ENCODE peak calls at places on chromosomes 4 and X, in five cellular contexts. One of them, this sample, is unnamed.

GRCh38 chr4:119632216-119632615 is 3.6 kb upstream of the PDE5A start:
- DNase-seq in astrocyte of the spinal cord: peak; percentile 53
- DNase-seq in GM20000: no peak
- DNase-seq in activated CD8-positive, alpha-beta T cell treated with anti-CD3 and anti-CD28 coated beads for 36 hours: no peak
- DNase-seq in NB4: no peak
- DNase-seq in this sample: no peak

GRCh38 chrX:9670136-9670905 is 95.3 kb downstream of the GPR143 start:
- DNase-seq in astrocyte of the spinal cord: peak; percentile 33
- DNase-seq in GM20000: no peak
- DNase-seq in activated CD8-positive, alpha-beta T cell treated with anti-CD3 and anti-CD28 coated beads for 36 hours: no peak
- DNase-seq in NB4: no peak
- DNase-seq in this sample: no peak

GRCh38 chr4:66052426-66052825 is 382.1 kb upstream of the EPHA5 start:
- DNase-seq in astrocyte of the spinal cord: peak; percentile 43
- DNase-seq in GM20000: no peak
- DNase-seq in activated CD8-positive, alpha-beta T cell treated with anti-CD3 and anti-CD28 coated beads for 36 hours: no peak
- DNase-seq in NB4: no peak
- DNase-seq in this sample: no peak

GRCh38 chrX:100944601-100945000 is 15.9 kb upstream of the XKRX start:
- DNase-seq in astrocyte of the spinal cord: peak; percentile 5
- DNase-seq in GM20000: no peak
- DNase-seq in activated CD8-positive, alpha-beta T cell treated with anti-CD3 and anti-CD28 coated beads for 36 hours: no peak
- DNase-seq in NB4: no peak
- DNase-seq in this sample: no peak

GRCh38 chrX:24153175-24153795 is 3.8 kb downstream of the ZFX start:
- DNase-seq in astrocyte of the spinal cord: no peak
- DNase-seq in GM20000: no peak
- DNase-seq in activated CD8-positive, alpha-beta T cell treated with anti-CD3 and anti-CD28 coated beads for 36 hours: no peak
- DNase-seq in NB4: peak; percentile 75
- DNase-seq in this sample: no peak

GRCh38 chr4:8232748-8233147 is 33.7 kb downstream of the SH3TC1 start:
- DNase-seq in astrocyte of the spinal cord: no peak
- DNase-seq in GM20000: no peak
- DNase-seq in activated CD8-positive, alpha-beta T cell treated with anti-CD3 and anti-CD28 coated beads for 36 hours: no peak
- DNase-seq in NB4: no peak
- DNase-seq in this sample: no peak

GRCh38 chrX:149453030-149453429 is 52.1 kb downstream of the IDS start:
- DNase-seq in astrocyte of the spinal cord: peak; percentile 25
- DNase-seq in GM20000: no peak
- DNase-seq in activated CD8-positive, alpha-beta T cell treated with anti-CD3 and anti-CD28 coated beads for 36 hours: no peak
- DNase-seq in NB4: no peak
- DNase-seq in this sample: no peak

GRCh38 chr4:94880976-94881375 is 123.2 kb downstream of the BMPR1B start:
- DNase-seq in astrocyte of the spinal cord: peak; percentile 50
- DNase-seq in GM20000: no peak
- DNase-seq in activated CD8-positive, alpha-beta T cell treated with anti-CD3 and anti-CD28 coated beads for 36 hours: no peak
- DNase-seq in NB4: no peak
- DNase-seq in this sample: no peak

GRCh38 chr4:6054162-6054922 is 36.1 kb upstream of the C4orf50 start:
- DNase-seq in astrocyte of the spinal cord: no peak
- DNase-seq in GM20000: no peak
- DNase-seq in activated CD8-positive, alpha-beta T cell treated with anti-CD3 and anti-CD28 coated beads for 36 hours: no peak
- DNase-seq in NB4: no peak
- DNase-seq in this sample: no peak

GRCh38 chrX:53239474-53239873 is 14.5 kb upstream of the KDM5C start:
- DNase-seq in astrocyte of the spinal cord: no peak
- DNase-seq in GM20000: peak; percentile 44
- DNase-seq in activated CD8-positive, alpha-beta T cell treated with anti-CD3 and anti-CD28 coated beads for 36 hours: peak; percentile 71
- DNase-seq in NB4: peak; percentile 56
- DNase-seq in this sample: no peak

GRCh38 chr4:38130884-38131283 is 170.7 kb downstream of the PTTG2 start:
- DNase-seq in astrocyte of the spinal cord: no peak
- DNase-seq in GM20000: no peak
- DNase-seq in activated CD8-positive, alpha-beta T cell treated with anti-CD3 and anti-CD28 coated beads for 36 hours: no peak
- DNase-seq in NB4: no peak
- DNase-seq in this sample: no peak

GRCh38 chrX:36916941-36917340 is 91.2 kb upstream of the FAM47C start:
- DNase-seq in astrocyte of the spinal cord: no peak
- DNase-seq in GM20000: no peak
- DNase-seq in activated CD8-positive, alpha-beta T cell treated with anti-CD3 and anti-CD28 coated beads for 36 hours: no peak
- DNase-seq in NB4: no peak
- DNase-seq in this sample: no peak

GRCh38 chr4:134518574-134519217 is 317.1 kb upstream of the PABPC4L start:
- DNase-seq in astrocyte of the spinal cord: no peak
- DNase-seq in GM20000: no peak
- DNase-seq in activated CD8-positive, alpha-beta T cell treated with anti-CD3 and anti-CD28 coated beads for 36 hours: no peak
- DNase-seq in NB4: peak; percentile 7
- DNase-seq in this sample: no peak

GRCh38 chr4:99763635-99764101 is 53.0 kb upstream of the DAPP1 start:
- DNase-seq in astrocyte of the spinal cord: peak; percentile 95
- DNase-seq in GM20000: no peak
- DNase-seq in activated CD8-positive, alpha-beta T cell treated with anti-CD3 and anti-CD28 coated beads for 36 hours: peak; percentile 13
- DNase-seq in NB4: peak; percentile 16
- DNase-seq in this sample: no peak

GRCh38 chrX:14832591-14832990 is 40.3 kb downstream of the FANCB start:
- DNase-seq in astrocyte of the spinal cord: peak; percentile 27
- DNase-seq in GM20000: no peak
- DNase-seq in activated CD8-positive, alpha-beta T cell treated with anti-CD3 and anti-CD28 coated beads for 36 hours: no peak
- DNase-seq in NB4: no peak
- DNase-seq in this sample: no peak

GRCh38 chrX:11908371-11908770 is 150.3 kb downstream of the MSL3 start:
- DNase-seq in astrocyte of the spinal cord: peak; percentile 12
- DNase-seq in GM20000: peak; percentile 21
- DNase-seq in activated CD8-positive, alpha-beta T cell treated with anti-CD3 and anti-CD28 coated beads for 36 hours: peak; percentile 34
- DNase-seq in NB4: peak; percentile 25
- DNase-seq in this sample: peak; percentile 11

GRCh38 chr4:68883870-68884269 is 67.7 kb downstream of the UGT2A3 start:
- DNase-seq in astrocyte of the spinal cord: no peak
- DNase-seq in GM20000: no peak
- DNase-seq in activated CD8-positive, alpha-beta T cell treated with anti-CD3 and anti-CD28 coated beads for 36 hours: no peak
- DNase-seq in NB4: no peak
- DNase-seq in this sample: no peak

GRCh38 chr4:26175905-26176304 is 144.9 kb upstream of the RBPJ start:
- DNase-seq in astrocyte of the spinal cord: no peak
- DNase-seq in GM20000: no peak
- DNase-seq in activated CD8-positive, alpha-beta T cell treated with anti-CD3 and anti-CD28 coated beads for 36 hours: no peak
- DNase-seq in NB4: no peak
- DNase-seq in this sample: no peak

GRCh38 chr4:2299794-2300193 is 37.9 kb upstream of the MXD4 start:
- DNase-seq in astrocyte of the spinal cord: no peak
- DNase-seq in GM20000: no peak
- DNase-seq in activated CD8-positive, alpha-beta T cell treated with anti-CD3 and anti-CD28 coated beads for 36 hours: no peak
- DNase-seq in NB4: no peak
- DNase-seq in this sample: no peak

GRCh38 chrX:32948130-32948529 is 263.2 kb downstream of the DMD start:
- DNase-seq in astrocyte of the spinal cord: no peak
- DNase-seq in GM20000: no peak
- DNase-seq in activated CD8-positive, alpha-beta T cell treated with anti-CD3 and anti-CD28 coated beads for 36 hours: no peak
- DNase-seq in NB4: no peak
- DNase-seq in this sample: no peak

GRCh38 chr4:13989496-13989895 is 362.0 kb upstream of the BOD1L1 start:
- DNase-seq in astrocyte of the spinal cord: no peak
- DNase-seq in GM20000: no peak
- DNase-seq in activated CD8-positive, alpha-beta T cell treated with anti-CD3 and anti-CD28 coated beads for 36 hours: no peak
- DNase-seq in NB4: no peak
- DNase-seq in this sample: no peak

GRCh38 chr4:110632506-110633357 is 9.9 kb upstream of the PITX2 start:
- DNase-seq in astrocyte of the spinal cord: no peak
- DNase-seq in GM20000: peak; percentile 34
- DNase-seq in activated CD8-positive, alpha-beta T cell treated with anti-CD3 and anti-CD28 coated beads for 36 hours: no peak
- DNase-seq in NB4: no peak
- DNase-seq in this sample: no peak

GRCh38 chrX:148146121-148146520 is 165.0 kb downstream of the FMR1NB start:
- DNase-seq in astrocyte of the spinal cord: no peak
- DNase-seq in GM20000: no peak
- DNase-seq in activated CD8-positive, alpha-beta T cell treated with anti-CD3 and anti-CD28 coated beads for 36 hours: no peak
- DNase-seq in NB4: no peak
- DNase-seq in this sample: no peak

GRCh38 chrX:71604141-71604540 is 14.2 kb downstream of the CXCR3 start:
- DNase-seq in astrocyte of the spinal cord: peak; percentile 8
- DNase-seq in GM20000: no peak
- DNase-seq in activated CD8-positive, alpha-beta T cell treated with anti-CD3 and anti-CD28 coated beads for 36 hours: no peak
- DNase-seq in NB4: no peak
- DNase-seq in this sample: no peak

GRCh38 chr4:114398386-114398785 is 200.2 kb upstream of the UGT8 start:
- DNase-seq in astrocyte of the spinal cord: no peak
- DNase-seq in GM20000: no peak
- DNase-seq in activated CD8-positive, alpha-beta T cell treated with anti-CD3 and anti-CD28 coated beads for 36 hours: no peak
- DNase-seq in NB4: no peak
- DNase-seq in this sample: no peak

GRCh38 chr4:131381055-131381454 is 1768.0 kb upstream of the PCDH10 start:
- DNase-seq in astrocyte of the spinal cord: no peak
- DNase-seq in GM20000: no peak
- DNase-seq in activated CD8-positive, alpha-beta T cell treated with anti-CD3 and anti-CD28 coated beads for 36 hours: no peak
- DNase-seq in NB4: no peak
- DNase-seq in this sample: no peak

GRCh38 chr4:78656968-78657445 is 105.4 kb downstream of the ANXA3 start:
- DNase-seq in astrocyte of the spinal cord: no peak
- DNase-seq in GM20000: no peak
- DNase-seq in activated CD8-positive, alpha-beta T cell treated with anti-CD3 and anti-CD28 coated beads for 36 hours: no peak
- DNase-seq in NB4: peak; percentile 86
- DNase-seq in this sample: no peak

GRCh38 chr4:11904117-11904535 is 475.4 kb upstream of the HS3ST1 start:
- DNase-seq in astrocyte of the spinal cord: no peak
- DNase-seq in GM20000: no peak
- DNase-seq in activated CD8-positive, alpha-beta T cell treated with anti-CD3 and anti-CD28 coated beads for 36 hours: no peak
- DNase-seq in NB4: no peak
- DNase-seq in this sample: no peak

GRCh38 chr4:4812145-4812782 is 47.2 kb upstream of the MSX1 start:
- DNase-seq in astrocyte of the spinal cord: no peak
- DNase-seq in GM20000: no peak
- DNase-seq in activated CD8-positive, alpha-beta T cell treated with anti-CD3 and anti-CD28 coated beads for 36 hours: no peak
- DNase-seq in NB4: no peak
- DNase-seq in this sample: no peak

GRCh38 chr4:43224591-43224990 is 332.1 kb downstream of the GRXCR1 start:
- DNase-seq in astrocyte of the spinal cord: no peak
- DNase-seq in GM20000: no peak
- DNase-seq in activated CD8-positive, alpha-beta T cell treated with anti-CD3 and anti-CD28 coated beads for 36 hours: no peak
- DNase-seq in NB4: peak; percentile 12
- DNase-seq in this sample: no peak

GRCh38 chr4:26576171-26576829 is 7.6 kb upstream of the TBC1D19 start:
- DNase-seq in astrocyte of the spinal cord: peak; percentile 63
- DNase-seq in GM20000: no peak
- DNase-seq in activated CD8-positive, alpha-beta T cell treated with anti-CD3 and anti-CD28 coated beads for 36 hours: no peak
- DNase-seq in NB4: no peak
- DNase-seq in this sample: no peak

GRCh38 chr4:112592717-112593116 is 44.0 kb downstream of the ZGRF1 start:
- DNase-seq in astrocyte of the spinal cord: no peak
- DNase-seq in GM20000: no peak
- DNase-seq in activated CD8-positive, alpha-beta T cell treated with anti-CD3 and anti-CD28 coated beads for 36 hours: no peak
- DNase-seq in NB4: no peak
- DNase-seq in this sample: no peak

GRCh38 chrX:1390621-1391369 is 1.1 kb downstream of the SLC25A6 start:
- DNase-seq in astrocyte of the spinal cord: no peak
- DNase-seq in GM20000: no peak
- DNase-seq in activated CD8-positive, alpha-beta T cell treated with anti-CD3 and anti-CD28 coated beads for 36 hours: no peak
- DNase-seq in NB4: no peak
- DNase-seq in this sample: no peak

GRCh38 chr4:4428966-4429875 is 42.3 kb downstream of the NSG1 start:
- DNase-seq in astrocyte of the spinal cord: no peak
- DNase-seq in GM20000: no peak
- DNase-seq in activated CD8-positive, alpha-beta T cell treated with anti-CD3 and anti-CD28 coated beads for 36 hours: no peak
- DNase-seq in NB4: no peak
- DNase-seq in this sample: no peak

GRCh38 chr4:83115000-83115399 is 471 bp upstream of the PLAC8 start:
- DNase-seq in astrocyte of the spinal cord: peak; percentile 38
- DNase-seq in GM20000: no peak
- DNase-seq in activated CD8-positive, alpha-beta T cell treated with anti-CD3 and anti-CD28 coated beads for 36 hours: no peak
- DNase-seq in NB4: no peak
- DNase-seq in this sample: no peak

GRCh38 chr4:164169591-164169990 is 584.3 kb upstream of the SMIM31 start:
- DNase-seq in astrocyte of the spinal cord: peak; percentile 64
- DNase-seq in GM20000: no peak
- DNase-seq in activated CD8-positive, alpha-beta T cell treated with anti-CD3 and anti-CD28 coated beads for 36 hours: no peak
- DNase-seq in NB4: no peak
- DNase-seq in this sample: no peak